ENCODE peak calls at places on chromosomes 4 and X, in eight cellular contexts. N is endodermal cell, A is sigmoid colon, I is IMR-90, H is OCI-LY7, Z is body of pancreas, V is fibroblast of lung, Y is right lobe of liver. B is an unnamed sample.
A peak's percentile ranks its signal among the peaks of the same experiment; 100 is the strongest.

GRCh38 chr4:145066063-145066501 is 31.9 kb downstream of the ANAPC10 start:
- DNase-seq in N (no peak), A (no peak), I (no peak), H (no peak), Z (no peak), V (no peak), Y (no peak), B (no peak)

GRCh38 chr4:76160355-76160754 is 12.2 kb upstream of the NUP54 start:
- DNase-seq in N (no peak), A (no peak), I (no peak), H (no peak), Z (no peak), V (no peak), Y (no peak), B (no peak)

GRCh38 chr4:53935780-53936179 is 128.6 kb downstream of the CHIC2 start:
- DNase-seq in N (no peak), A (no peak), I (peak; percentile 84), H (no peak), Z (no peak), V (peak; percentile 79), Y (no peak), B (no peak)

GRCh38 chr4:83252782-83253405 is 31.7 kb downstream of the COQ2 start:
- DNase-seq in N (peak; percentile 93), A (peak; percentile 74), I (peak; percentile 54), H (peak; percentile 86), Z (peak; percentile 74), V (peak; percentile 41), Y (no peak), B (peak; percentile 45)

GRCh38 chrX:8364369-8365141 is 100.1 kb upstream of the VCX3B start:
- DNase-seq in N (peak; percentile 82), A (no peak), I (no peak), H (peak; percentile 5), Z (peak; percentile 25), V (peak; percentile 22), Y (no peak), B (peak; percentile 19)

GRCh38 chrX:136251042-136251991 is at the start of gene MAP7D3:
- DNase-seq in N (peak; percentile 87), A (peak; percentile 82), I (peak; percentile 33), H (peak; percentile 76), Z (peak; percentile 72), V (peak; percentile 35), Y (peak; percentile 68), B (peak; percentile 69)

GRCh38 chrX:134743121-134743520 is 84.8 kb upstream of the PLAC1 start:
- DNase-seq in N (no peak), A (no peak), I (no peak), H (no peak), Z (no peak), V (no peak), Y (no peak), B (no peak)

GRCh38 chr4:12846368-12846767 is 637.8 kb downstream of the RAB28 start:
- DNase-seq in N (no peak), A (no peak), I (no peak), H (no peak), Z (no peak), V (no peak), Y (no peak), B (no peak)

DNA sequence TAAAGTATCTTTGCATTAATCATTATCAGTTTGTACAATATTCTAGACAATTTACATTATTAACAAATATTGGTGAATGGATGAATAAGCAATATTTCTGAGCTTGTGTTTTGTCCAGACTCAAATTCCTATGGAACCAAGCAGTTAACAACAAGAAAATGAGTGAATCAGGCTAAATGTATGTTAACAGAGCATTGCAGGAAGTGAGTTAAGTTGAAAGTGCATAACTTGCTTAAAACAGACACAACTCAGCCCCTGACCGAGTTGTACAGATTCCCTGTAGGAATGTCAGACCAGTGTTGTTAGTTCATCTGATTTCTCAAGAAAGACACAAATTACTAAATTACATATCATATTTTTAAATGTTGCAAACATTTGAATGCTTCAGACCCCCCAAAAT is 23.7 kb upstream of the CSN1S1 start:
- DNase-seq in N (no peak), A (no peak), I (peak; percentile 33), H (no peak), Z (no peak), V (peak; percentile 20), Y (no peak), B (no peak)
- H3K27ac ChIP-seq in N (no peak overlapping the region), A (no peak overlapping the region), I (no peak overlapping the region), H (no peak overlapping the region), Z (no peak overlapping the region), V (no peak overlapping the region), Y (no peak overlapping the region), B (no peak overlapping the region)

GRCh38 chr4:37892641-37893040 is 1.8 kb downstream of the TBC1D1 start:
- DNase-seq in N (no peak), A (no peak), I (no peak), H (peak; percentile 74), Z (no peak), V (no peak), Y (no peak), B (no peak)

GRCh38 chr4:37889849-37890500 is 909 bp upstream of the TBC1D1 start:
- DNase-seq in N (peak; percentile 63), A (peak; percentile 89), I (peak; percentile 1), H (no peak), Z (peak; percentile 15), V (no peak), Y (no peak), B (peak; percentile 33)

GRCh38 chr4:37890501-37891220 is at the start of gene TBC1D1:
- DNase-seq in N (peak; percentile 74), A (peak; percentile 93), I (no peak), H (peak; percentile 39), Z (peak; percentile 83), V (no peak), Y (peak; percentile 79), B (peak; percentile 78)

GRCh38 chr4:37893164-37893563 is 2.3 kb downstream of the TBC1D1 start:
- DNase-seq in N (no peak), A (no peak), I (no peak), H (no peak), Z (no peak), V (no peak), Y (no peak), B (no peak)

DNA sequence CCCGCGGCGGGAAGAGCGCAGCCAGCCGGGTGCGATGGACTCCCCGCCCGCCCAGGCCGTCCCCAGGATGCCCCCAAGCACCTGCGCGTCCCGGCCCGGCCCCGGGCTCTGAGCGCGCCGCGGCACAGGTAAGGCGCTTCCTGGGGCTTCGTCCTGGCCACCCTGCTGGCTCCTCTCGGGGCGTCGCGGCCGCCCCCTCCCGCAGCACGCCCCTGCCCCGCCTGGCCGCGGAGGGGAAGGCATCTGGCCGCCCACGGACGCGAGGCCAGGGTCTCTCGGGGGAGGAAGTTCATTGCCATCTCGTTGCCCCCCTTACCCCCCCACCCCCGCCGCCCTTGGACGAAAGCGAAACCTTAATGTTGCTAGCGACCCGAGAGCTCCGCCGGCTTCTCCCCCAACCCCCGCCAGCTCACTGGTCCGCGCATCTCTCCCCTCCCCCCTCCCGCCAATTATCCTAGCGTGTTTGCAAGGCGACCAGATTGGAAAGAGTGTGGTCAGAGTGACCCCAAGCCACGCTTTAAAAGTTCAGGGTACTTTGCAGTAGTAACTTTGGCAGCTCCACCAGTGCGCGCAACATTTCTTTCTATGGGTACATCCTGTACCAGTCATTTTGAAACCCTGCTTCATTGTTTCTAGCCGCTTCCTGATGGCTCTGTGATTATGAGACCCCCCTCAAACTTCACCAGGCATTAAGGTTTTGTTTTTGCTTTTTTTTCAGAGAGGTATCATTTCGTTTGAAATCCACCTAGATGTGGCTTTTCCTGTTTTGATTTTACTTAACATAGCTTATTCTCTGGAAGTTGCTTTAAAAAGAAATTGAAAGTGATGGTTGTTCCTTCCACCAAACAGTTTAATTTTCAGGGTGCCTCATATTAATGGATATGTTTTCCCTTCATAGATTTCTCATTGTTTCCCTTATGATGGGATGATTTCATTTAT is 606 bp downstream of the TBC1D1 start:
- DNase-seq in N (peak; percentile 70), A (peak; percentile 86), I (peak; percentile 4), H (peak; percentile 78), Z (peak; percentile 55), V (peak; percentile 15), Y (peak; percentile 67), B (peak; percentile 55)
- TF ChIP-seq CTCF in N (no peak), A (no peak), I (no peak), H (peak; percentile 37), Z (no peak), V (no peak), Y (no peak), B (no peak)

DNA sequence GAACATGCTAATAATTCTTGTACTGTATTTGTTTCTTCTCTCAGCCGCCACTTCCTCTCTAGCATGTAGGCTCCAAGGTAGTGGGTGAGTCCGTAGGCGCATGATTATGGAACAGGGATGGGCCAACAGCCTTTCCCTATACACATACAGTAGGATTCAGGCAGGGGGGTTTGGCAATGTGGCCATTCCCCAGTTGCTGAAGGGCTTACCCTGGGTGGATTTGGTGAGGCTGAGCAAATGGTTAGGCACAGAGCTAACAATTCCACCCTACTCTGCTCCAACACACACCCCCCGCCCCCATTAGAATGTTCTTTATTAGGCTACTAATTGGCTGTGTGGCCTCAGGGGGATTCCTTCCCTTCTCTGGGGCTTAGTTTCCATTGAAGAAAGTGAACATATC is 35.1 kb upstream of the APLN start:
- DNase-seq in N (no peak), A (no peak), I (no peak), H (no peak), Z (no peak), V (no peak), Y (no peak), B (no peak)
- H3K27ac ChIP-seq in N (no peak overlapping the region), A (no peak overlapping the region), I (no peak overlapping the region), H (no peak overlapping the region), Z (no peak overlapping the region), V (no peak overlapping the region), Y (no peak overlapping the region), B (no peak overlapping the region)

GRCh38 chr4:4428966-4429875 is 42.3 kb downstream of the NSG1 start:
- DNase-seq in N (peak; percentile 17), A (no peak), I (no peak), H (no peak), Z (no peak), V (no peak), Y (no peak), B (peak; percentile 2)

GRCh38 chr4:4432341-4433125 is 45.6 kb downstream of the NSG1 start:
- DNase-seq in N (peak; percentile 23), A (peak; percentile 42), I (no peak), H (no peak), Z (no peak), V (no peak), Y (no peak), B (no peak)

GRCh38 chr4:4427886-4428285 is 41.0 kb downstream of the NSG1 start:
- DNase-seq in N (peak; percentile 49), A (no peak), I (no peak), H (no peak), Z (no peak), V (peak; percentile 3), Y (no peak), B (peak; percentile 4)

GRCh38 chr4:4427478-4427870 is 40.6 kb downstream of the NSG1 start:
- DNase-seq in N (no peak), A (no peak), I (no peak), H (no peak), Z (no peak), V (peak; percentile 54), Y (no peak), B (no peak)

DNA sequence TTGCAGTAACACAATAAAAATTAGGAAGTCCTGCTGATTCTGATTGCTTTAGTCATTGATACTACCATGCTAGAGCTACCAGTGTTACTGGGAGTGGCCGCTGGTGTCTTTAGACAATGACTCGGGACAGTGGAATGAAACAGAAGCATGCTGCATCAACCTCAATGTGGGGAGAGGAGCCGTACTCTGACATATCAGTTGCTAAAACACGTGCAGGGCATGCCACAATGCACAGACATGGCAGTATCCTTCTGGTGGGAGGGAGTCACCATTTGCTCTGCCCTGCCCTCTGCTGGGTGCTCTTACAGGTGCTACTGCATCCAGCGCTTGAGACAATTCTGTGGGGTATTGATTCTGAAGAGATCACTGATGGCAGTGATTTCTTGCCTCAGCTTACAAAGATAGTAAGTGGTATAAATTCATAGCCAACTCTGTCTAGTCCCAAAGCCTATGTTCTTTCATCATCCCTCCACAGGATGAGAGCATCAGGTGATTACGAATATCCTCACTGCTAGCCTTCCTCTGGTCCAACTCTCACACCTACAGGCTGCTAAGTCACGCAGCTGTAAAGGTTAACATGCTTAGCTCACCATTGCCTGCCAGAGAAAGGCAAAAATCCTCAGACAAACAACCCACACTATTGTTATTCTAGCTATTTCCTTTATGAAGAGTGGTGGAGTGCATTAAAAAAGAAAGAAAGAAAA is 43.7 kb downstream of the NSG1 start:
- DNase-seq in N (peak; percentile 89), A (no peak), I (peak; percentile 92), H (peak; percentile 86), Z (peak; percentile 39), V (peak; percentile 82), Y (no peak), B (no peak)
- TF ChIP-seq CTCF in N (peak; percentile 87), A (peak; percentile 8), I (peak; percentile 70), H (peak; percentile 92), Z (no peak), V (peak; percentile 59), Y (peak; percentile 35), B (peak; percentile 48)